ENCODE peak calls at places on chromosomes 7 and 10, in seven cellular contexts. K is astrocyte; Y is activated CD4-positive, alpha-beta T cell treated with anti-CD3 and anti-CD28 coated beads for 1 hour; E is tibial nerve; X is activated CD4-positive, CD25-positive, alpha-beta regulatory T cell; R is H54; C is NAMALWA. P is an unnamed sample.

GRCh38 chr10:13831711-13832110 is 244.9 kb downstream of the PRPF18 start:
- DNase-seq in K (no peak), Y (no peak), E (no peak), X (no peak), R (no peak), C (peak), P (no peak)

GRCh38 chr10:104259999-104260774 is 5.5 kb downstream of the GSTO1 start:
- DNase-seq in K (no peak), Y (no peak), E (no peak), X (no peak), R (no peak), C (no peak), P (peak)

GRCh38 chr7:7737674-7738073 is 19.3 kb upstream of the RPA3 start:
- DNase-seq in K (no peak), Y (no peak), E (no peak), X (no peak), R (no peak), C (no peak), P (no peak)

GRCh38 chr10:47440207-47440606 is 43.7 kb downstream of the ANXA8 start:
- DNase-seq in K (no peak), Y (no peak), E (no peak), X (no peak), R (no peak), C (no peak), P (peak)

GRCh38 chr7:26090927-26091519 is 61.0 kb upstream of the NFE2L3 start:
- DNase-seq in K (peak), Y (no peak), E (no peak), X (no peak), R (peak), C (peak), P (peak)

GRCh38 chr10:91088300-91089140 is 131.9 kb upstream of the PCGF5 start:
- DNase-seq in K (no peak), Y (no peak), E (no peak), X (no peak), R (no peak), C (peak), P (peak)

GRCh38 chr10:132232553-132232949 is 45.8 kb downstream of the DPYSL4 start:
- DNase-seq in K (no peak), Y (no peak), E (peak), X (no peak), R (no peak), C (peak), P (no peak)

GRCh38 chr10:133334495-133335237 is 2.0 kb downstream of the CALY start:
- DNase-seq in K (no peak), Y (no peak), E (no peak), X (no peak), R (no peak), C (no peak), P (no peak)

GRCh38 chr7:159130199-159130775 is 14.4 kb downstream of the VIPR2 start:
- DNase-seq in K (no peak), Y (no peak), E (no peak), X (no peak), R (no peak), C (no peak), P (no peak)

GRCh38 chr10:5033061-5033770 is 29.6 kb upstream of the AKR1C2 start:
- DNase-seq in K (peak), Y (no peak), E (no peak), X (no peak), R (peak), C (no peak), P (peak)

GRCh38 chr10:120897343-120897742 is 46.2 kb downstream of the WDR11 start:
- DNase-seq in K (no peak), Y (no peak), E (no peak), X (no peak), R (no peak), C (no peak), P (peak)

GRCh38 chr10:33125522-33125921 is 167.5 kb upstream of the ITGB1 start:
- DNase-seq in K (no peak), Y (no peak), E (no peak), X (no peak), R (no peak), C (no peak), P (peak)

GRCh38 chr10:122140941-122141623 is 130.0 kb upstream of the BTBD16 start:
- DNase-seq in K (peak), Y (no peak), E (peak), X (no peak), R (peak), C (no peak), P (peak)

GRCh38 chr7:141014091-141014490 is 661 bp downstream of the MRPS33 start:
- DNase-seq in K (peak), Y (no peak), E (no peak), X (no peak), R (no peak), C (no peak), P (no peak)

GRCh38 chr10:72066318-72067284 is 21.8 kb downstream of the SPOCK2 start:
- DNase-seq in K (no peak), Y (no peak), E (no peak), X (no peak), R (no peak), C (no peak), P (no peak)

GRCh38 chr7:93558705-93559614 is 15.6 kb downstream of the CALCR start:
- DNase-seq in K (peak), Y (no peak), E (no peak), X (no peak), R (no peak), C (no peak), P (peak)

GRCh38 chr10:79424221-79425073 is 21.0 kb downstream of the ZCCHC24 start:
- DNase-seq in K (no peak), Y (no peak), E (no peak), X (no peak), R (no peak), C (no peak), P (no peak)

GRCh38 chr10:76811430-76811829 is 826.2 kb downstream of the KCNMA1 start:
- DNase-seq in K (no peak), Y (no peak), E (no peak), X (no peak), R (no peak), C (no peak), P (no peak)

GRCh38 chr10:5963071-5963470 is 14.3 kb downstream of the IL15RA start:
- DNase-seq in K (no peak), Y (no peak), E (no peak), X (no peak), R (no peak), C (no peak), P (no peak)

GRCh38 chr10:110679633-110680472 is 35.7 kb downstream of the RBM20 start:
- DNase-seq in K (no peak), Y (no peak), E (no peak), X (no peak), R (no peak), C (no peak), P (no peak)

GRCh38 chr10:62224606-62225005 is 44.0 kb downstream of the RTKN2 start:
- DNase-seq in K (peak), Y (no peak), E (no peak), X (no peak), R (peak), C (no peak), P (peak)

GRCh38 chr7:72709909-72710308 is 118.1 kb downstream of the TYW1B start:
- DNase-seq in K (peak), Y (no peak), E (no peak), X (no peak), R (no peak), C (no peak), P (no peak)

GRCh38 chr7:147153571-147153970 is 1037.0 kb downstream of the CNTNAP2 start:
- DNase-seq in K (no peak), Y (no peak), E (no peak), X (no peak), R (no peak), C (no peak), P (no peak)

GRCh38 chr7:102120666-102121065 is 166.0 kb upstream of the SH2B2 start:
- DNase-seq in K (no peak), Y (no peak), E (no peak), X (no peak), R (no peak), C (no peak), P (no peak)

GRCh38 chr7:11192506-11192905 is 218.8 kb downstream of the PHF14 start:
- DNase-seq in K (peak), Y (no peak), E (no peak), X (no peak), R (no peak), C (no peak), P (no peak)

GRCh38 chr7:27172823-27173411 is 1.2 kb downstream of the HOXA10 start:
- DNase-seq in K (no peak), Y (peak), E (peak), X (no peak), R (peak), C (no peak), P (no peak)

GRCh38 chr7:44307301-44307900 is 18.0 kb downstream of the CAMK2B start:
- DNase-seq in K (peak), Y (no peak), E (no peak), X (no peak), R (peak), C (peak), P (peak)

GRCh38 chr7:108805808-108806397 is 236.2 kb downstream of the DNAJB9 start:
- DNase-seq in K (peak), Y (no peak), E (no peak), X (no peak), R (peak), C (peak), P (peak)

GRCh38 chr7:133978502-133979295 is 148.4 kb upstream of the LRGUK start:
- DNase-seq in K (no peak), Y (no peak), E (no peak), X (no peak), R (no peak), C (no peak), P (no peak)

GRCh38 chr10:75050520-75050919 is 60.9 kb upstream of the SAMD8 start:
- DNase-seq in K (no peak), Y (no peak), E (no peak), X (no peak), R (no peak), C (no peak), P (no peak)

GRCh38 chr10:11218395-11218794 is 200.7 kb downstream of the CELF2 start:
- DNase-seq in K (no peak), Y (no peak), E (no peak), X (no peak), R (no peak), C (no peak), P (no peak)

GRCh38 chr7:34655384-34655783 is 2.6 kb upstream of the NPSR1 start:
- DNase-seq in K (no peak), Y (no peak), E (no peak), X (no peak), R (no peak), C (no peak), P (no peak)

GRCh38 chr10:24915304-24915703 is 37.1 kb downstream of the PRTFDC1 start:
- DNase-seq in K (no peak), Y (no peak), E (no peak), X (no peak), R (no peak), C (no peak), P (no peak)

GRCh38 chr7:122256036-122256805 is 48.3 kb downstream of the FEZF1 start:
- DNase-seq in K (no peak), Y (no peak), E (no peak), X (no peak), R (no peak), C (no peak), P (no peak)

P was measured in bronchial epithelial cell.